ENCODE peak calls at places on chromosomes 5 and 9, in nine cellular contexts. X is NCI-H1694 treated with DMSO at 0.1 percent for 48 hours, U is A549, L is AG08396, E is endodermal cell, W is LHCN-M2, G is progenitor cell of endocrine pancreas, V is NCI-H187 treated with DMSO at 0.1 percent for 48 hours, J is NCI-H1105 treated with DMSO at 0.1 percent for 48 hours. S is an unnamed sample.

GRCh38 chr5:160291467-160291866 is 20.9 kb downstream of the CCNJL start:
- DNase-seq in V (no peak), W (no peak), G (no peak), E (no peak), J (no peak), U (no peak), X (no peak), L (no peak), S (no peak)

GRCh38 chr5:151718653-151719052 is 31.9 kb upstream of the SPARC start:
- DNase-seq in E (no peak), X (no peak), J (no peak), G (no peak), W (no peak), L (peak; percentile 64), V (no peak), U (no peak), S (no peak)

GRCh38 chr9:127966416-127967150 is 14.2 kb downstream of the EEIG1 start:
- DNase-seq in J (peak; percentile 35), E (no peak), X (no peak), U (no peak), L (no peak), W (no peak), G (no peak), V (no peak), S (no peak)

GRCh38 chr5:5421149-5421960 is 1.1 kb upstream of the ICE1 start:
- DNase-seq in G (no peak), U (no peak), V (no peak), X (no peak), E (no peak), J (no peak), W (peak; percentile 5), L (no peak), S (no peak)

GRCh38 chr5:88659529-88660325 is 223.3 kb downstream of the MEF2C start:
- DNase-seq in L (no peak), X (no peak), E (peak; percentile 88), J (no peak), W (no peak), V (no peak), G (no peak), U (no peak), S (no peak)

GRCh38 chr9:110329676-110330235 is 7.9 kb downstream of the TXNDC8 start:
- DNase-seq in W (no peak), E (no peak), U (no peak), J (no peak), V (no peak), G (no peak), X (no peak), L (no peak), S (no peak)

GRCh38 chr5:37071901-37072581 is 177.1 kb downstream of the CPLANE1 start:
- DNase-seq in E (no peak), W (peak; percentile 8), X (no peak), L (peak; percentile 45), J (peak; percentile 40), U (no peak), G (no peak), V (no peak), S (no peak)

GRCh38 chr5:113256671-113257452 is 177.9 kb downstream of the TSSK1B start:
- DNase-seq in G (no peak), J (no peak), V (no peak), X (no peak), L (no peak), U (no peak), E (no peak), W (no peak), S (no peak)

GRCh38 chr9:98892296-98892695 is 51.4 kb upstream of the COL15A1 start:
- DNase-seq in U (no peak), E (no peak), J (no peak), X (no peak), W (no peak), L (no peak), V (no peak), G (no peak), S (no peak)

GRCh38 chr9:77582572-77583365 is 65.4 kb downstream of the GNA14 start:
- DNase-seq in W (no peak), L (no peak), G (no peak), E (no peak), V (no peak), J (no peak), X (no peak), U (no peak), S (no peak)

GRCh38 chr5:178330791-178331404 is 98.3 kb upstream of the PHYKPL start:
- DNase-seq in V (no peak), J (no peak), U (no peak), W (peak; percentile 13), L (no peak), X (no peak), G (no peak), E (no peak), S (no peak)

GRCh38 chr9:132575005-132575609 is 7.3 kb upstream of the BARHL1 start:
- DNase-seq in W (peak; percentile 56), L (peak; percentile 90), X (peak; percentile 78), G (peak; percentile 79), E (peak; percentile 95), U (peak; percentile 88), J (peak; percentile 70), V (no peak), S (peak; percentile 94)

GRCh38 chr9:131697097-131697496 is 42.8 kb downstream of the RAPGEF1 start:
- DNase-seq in U (no peak), V (no peak), X (no peak), J (peak; percentile 6), E (peak; percentile 78), W (no peak), G (no peak), L (peak; percentile 27), S (no peak)

GRCh38 chr9:70566066-70566465 is 151.6 kb upstream of the KLF9 start:
- DNase-seq in J (no peak), X (no peak), G (no peak), W (no peak), U (no peak), L (no peak), V (no peak), E (no peak), S (no peak)

GRCh38 chr9:77218612-77219011 is 41.3 kb downstream of the VPS13A start:
- DNase-seq in J (no peak), U (no peak), L (peak; percentile 43), E (no peak), V (no peak), G (no peak), W (peak; percentile 64), X (no peak), S (no peak)

GRCh38 chr9:95381243-95381642 is 63.7 kb upstream of the FANCC start:
- DNase-seq in W (peak; percentile 50), V (no peak), L (no peak), U (no peak), J (no peak), G (no peak), X (no peak), E (no peak), S (no peak)

GRCh38 chr5:68420476-68421344 is 205.2 kb downstream of the PIK3R1 start:
- DNase-seq in L (no peak), E (no peak), J (no peak), V (no peak), W (no peak), G (no peak), U (no peak), X (no peak), S (no peak)

GRCh38 chr5:56658972-56659371 is 156.4 kb upstream of the MAP3K1 start:
- DNase-seq in L (no peak), J (no peak), V (no peak), G (no peak), U (no peak), X (no peak), E (no peak), W (no peak), S (no peak)

GRCh38 chr9:6894135-6894534 is 136.4 kb downstream of the KDM4C start:
- DNase-seq in G (no peak), J (no peak), W (no peak), X (no peak), L (no peak), E (no peak), U (no peak), V (no peak), S (no peak)

GRCh38 chr5:51621156-51621555 is 237.9 kb downstream of the ISL1 start:
- DNase-seq in W (no peak), J (no peak), E (no peak), L (no peak), X (no peak), G (no peak), V (no peak), U (no peak), S (no peak)

GRCh38 chr9:18849186-18849724 is 183.8 kb downstream of the SAXO1 start:
- DNase-seq in J (no peak), G (no peak), V (no peak), E (no peak), X (no peak), U (no peak), L (no peak), W (no peak), S (no peak)

GRCh38 chr5:91206734-91207133 is 176.4 kb downstream of the ARRDC3 start:
- DNase-seq in L (no peak), V (no peak), E (no peak), X (no peak), G (no peak), U (no peak), W (peak; percentile 83), J (no peak), S (no peak)

GRCh38 chr9:85156652-85157051 is 487.1 kb downstream of the NTRK2 start:
- DNase-seq in X (no peak), U (no peak), L (no peak), G (no peak), V (no peak), W (no peak), E (peak; percentile 63), J (no peak), S (no peak)

GRCh38 chr5:38466444-38467189 is 89.8 kb downstream of the LIFR start:
- DNase-seq in U (no peak), E (no peak), J (no peak), V (no peak), X (no peak), G (no peak), L (no peak), W (no peak), S (no peak)

GRCh38 chr5:178786859-178787499 is 56.5 kb upstream of the ZNF354A start:
- DNase-seq in W (peak; percentile 60), J (no peak), X (no peak), E (peak; percentile 23), U (peak; percentile 84), L (peak; percentile 79), V (no peak), G (no peak), S (peak; percentile 41)

GRCh38 chr5:151285683-151286082 is 17.9 kb downstream of the SLC36A3 start:
- DNase-seq in E (no peak), W (no peak), L (no peak), U (no peak), V (no peak), X (no peak), J (no peak), G (no peak), S (no peak)

GRCh38 chr9:31908158-31908890 is 476.1 kb upstream of the ACO1 start:
- DNase-seq in E (no peak), X (no peak), U (no peak), G (no peak), V (no peak), W (peak; percentile 52), L (no peak), J (no peak), S (no peak)

GRCh38 chr9:87420884-87421283 is 76.8 kb upstream of the DAPK1 start:
- DNase-seq in E (no peak), U (no peak), G (no peak), X (no peak), W (peak; percentile 57), L (no peak), J (no peak), V (no peak), S (no peak)

GRCh38 chr5:181223729-181224389 is 778 bp downstream of the TRIM41 start:
- DNase-seq in X (no peak), U (no peak), L (no peak), V (no peak), J (no peak), W (no peak), G (peak; percentile 55), E (peak; percentile 93), S (no peak)

GRCh38 chr5:143153332-143154119 is 250.0 kb downstream of the NR3C1 start:
- DNase-seq in X (no peak), G (no peak), U (no peak), L (peak; percentile 62), J (no peak), V (no peak), E (no peak), W (peak; percentile 63), S (no peak)

S was measured in HuH-7.5.